ENCODE peak calls at places on chromosomes 16 and 17, in eight cellular contexts. N, P, F, Y, E, I, D and G are unnamed samples.

GRCh38 chr16:85882181-85882810 is 16.7 kb upstream of the IRF8 start:
- DNase-seq in N (no peak), P (no peak), F (no peak), Y (no peak), E (no peak), I (no peak), D (no peak), G (no peak)

GRCh38 chr17:30345527-30346075 is 11.7 kb upstream of the TMIGD1 start:
- DNase-seq in N (no peak), P (no peak), F (no peak), Y (no peak), E (no peak), I (no peak), D (peak), G (no peak)

GRCh38 chr16:14486520-14487303 is 143.3 kb downstream of the PARN start:
- DNase-seq in N (no peak), P (peak), F (peak), Y (no peak), E (peak), I (peak), D (peak), G (peak)

GRCh38 chr16:83046664-83047063 is 419.9 kb downstream of the CDH13 start:
- DNase-seq in N (no peak), P (peak), F (peak), Y (no peak), E (no peak), I (no peak), D (no peak), G (no peak)

GRCh38 chr17:20205609-20206008 is 196.4 kb downstream of the SPECC1 start:
- DNase-seq in N (no peak), P (no peak), F (no peak), Y (no peak), E (no peak), I (no peak), D (no peak), G (no peak)

GRCh38 chr17:16106161-16106891 is 106.7 kb downstream of the TTC19 start:
- DNase-seq in N (no peak), P (peak), F (peak), Y (no peak), E (no peak), I (no peak), D (no peak), G (no peak)

GRCh38 chr17:27241346-27241946 is 52.5 kb upstream of the WSB1 start:
- DNase-seq in N (no peak), P (peak), F (no peak), Y (no peak), E (no peak), I (no peak), D (peak), G (no peak)

GRCh38 chr16:71499775-71500364 is 10.7 kb upstream of the ZNF19 start:
- DNase-seq in N (peak), P (peak), F (peak), Y (peak), E (peak), I (no peak), D (peak), G (peak)